ENCODE peak calls at places on chromosomes 1 and 21, in seven cellular contexts. W, G, T, V, O, M and D are unnamed samples.

GRCh38 chr1:229643996-229644748 is 18.1 kb downstream of the URB2 start:
- DNase-seq in M (no peak), V (no peak), T (no peak), G (peak), O (no peak), W (no peak), D (no peak)

GRCh38 chr1:238861342-238861741 is 525.0 kb upstream of the CHRM3 start:
- DNase-seq in V (no peak), M (no peak), G (no peak), T (no peak), O (no peak), W (no peak), D (no peak)

GRCh38 chr1:38991638-38992449 is 768 bp downstream of the AKIRIN1 start:
- DNase-seq in W (peak), M (no peak), G (peak), V (peak), T (peak), O (no peak), D (no peak)

GRCh38 chr1:78420185-78420584 is 70.6 kb upstream of the PTGFR start:
- DNase-seq in G (no peak), T (no peak), M (no peak), V (no peak), O (no peak), W (no peak), D (no peak)

GRCh38 chr1:37040773-37041172 is 6.5 kb upstream of the GRIK3 start:
- DNase-seq in G (no peak), W (peak), V (no peak), O (no peak), T (no peak), M (no peak), D (no peak)

GRCh38 chr1:199313444-199313843 is 674.6 kb downstream of the PTPRC start:
- DNase-seq in V (no peak), O (no peak), W (no peak), T (no peak), M (no peak), G (peak), D (no peak)

GRCh38 chr1:231106347-231106746 is 55.5 kb upstream of the TRIM67 start:
- DNase-seq in V (no peak), M (no peak), W (no peak), G (peak), O (peak), T (no peak), D (no peak)

GRCh38 chr1:2344121-2344681 is 47.2 kb downstream of the MORN1 start:
- DNase-seq in V (no peak), O (no peak), T (peak), W (peak), M (peak), G (no peak), D (no peak)

GRCh38 chr1:143698016-143698415 is 273.8 kb downstream of the FAM72C start:
- DNase-seq in G (peak), V (no peak), M (no peak), O (no peak), W (no peak), T (peak), D (no peak)

GRCh38 chr1:45348020-45348419 is 7.8 kb upstream of the MUTYH start:
- DNase-seq in T (no peak), O (no peak), M (no peak), W (no peak), V (no peak), G (no peak), D (no peak)

GRCh38 chr1:26999440-26999987 is 6.0 kb downstream of the TRNP1 start:
- DNase-seq in M (peak), V (no peak), G (peak), W (no peak), T (peak), O (peak), D (no peak)

GRCh38 chr1:61607448-61607847 is 117.5 kb downstream of the TM2D1 start:
- DNase-seq in G (no peak), W (no peak), T (no peak), O (no peak), M (no peak), V (no peak), D (no peak)

GRCh38 chr21:27301216-27301615 is 334.3 kb upstream of the ADAMTS5 start:
- DNase-seq in V (no peak), G (no peak), O (no peak), T (no peak), W (no peak), M (no peak), D (no peak)

GRCh38 chr1:88998716-88999115 is 6.3 kb upstream of the KYAT3 start:
- DNase-seq in T (no peak), G (peak), O (peak), V (peak), M (no peak), W (peak), D (peak)

GRCh38 chr1:234617135-234617985 is 7.4 kb upstream of the IRF2BP2 start:
- DNase-seq in M (no peak), O (no peak), G (peak), W (no peak), V (no peak), T (no peak), D (no peak)

GRCh38 chr1:17030186-17030585 is 18.5 kb upstream of the ATP13A2 start:
- DNase-seq in G (no peak), O (no peak), T (no peak), W (no peak), V (no peak), M (no peak), D (no peak)

GRCh38 chr1:232996143-232996542 is 45.7 kb downstream of the NTPCR start:
- DNase-seq in T (no peak), M (no peak), V (no peak), G (no peak), W (no peak), O (no peak), D (no peak)

GRCh38 chr1:1452882-1453281 is 3.4 kb downstream of the ATAD3C start:
- DNase-seq in T (no peak), W (no peak), G (no peak), V (no peak), O (no peak), M (no peak), D (no peak)

GRCh38 chr1:220918285-220918951 is 39.2 kb downstream of the HLX start:
- DNase-seq in M (no peak), V (no peak), O (no peak), G (no peak), T (no peak), W (peak), D (no peak)

GRCh38 chr1:183234660-183235476 is 48.8 kb downstream of the LAMC2 start:
- DNase-seq in M (peak), O (peak), G (peak), T (peak), V (peak), W (peak), D (no peak)

GRCh38 chr1:21468597-21468996 is 28.7 kb downstream of the NBPF3 start:
- DNase-seq in V (no peak), T (no peak), G (peak), W (no peak), O (no peak), M (no peak), D (no peak)

GRCh38 chr1:151574575-151575529 is 34.7 kb downstream of the TUFT1 start:
- DNase-seq in G (peak), T (peak), V (no peak), O (peak), W (no peak), M (no peak), D (no peak)

GRCh38 chr1:197801684-197802083 is 26.4 kb upstream of the DENND1B start:
- DNase-seq in W (no peak), G (no peak), T (no peak), V (no peak), O (no peak), M (no peak), D (no peak)

GRCh38 chr1:17669866-17670451 is 85.2 kb upstream of the ACTL8 start:
- DNase-seq in V (no peak), M (peak), T (peak), O (no peak), W (no peak), G (no peak), D (no peak)

GRCh38 chr1:181784039-181784683 is 277.4 kb downstream of the ZNF648 start:
- DNase-seq in O (no peak), T (no peak), M (no peak), W (no peak), V (no peak), G (no peak), D (no peak)

GRCh38 chr1:90561926-90562325 is 155.2 kb downstream of the BARHL2 start:
- DNase-seq in M (no peak), G (no peak), O (no peak), W (no peak), T (no peak), V (no peak), D (no peak)

GRCh38 chr1:13801711-13802486 is 101.9 kb downstream of the PRDM2 start:
- DNase-seq in V (no peak), W (no peak), G (no peak), M (no peak), T (no peak), O (no peak), D (no peak)

GRCh38 chr1:117147856-117148588 is 26.5 kb upstream of the TRIM45 start:
- DNase-seq in O (peak), T (no peak), W (peak), M (no peak), G (peak), V (no peak), D (no peak)

GRCh38 chr1:202643397-202644218 is 66.6 kb downstream of the SYT2 start:
- DNase-seq in G (no peak), T (no peak), V (peak), O (no peak), W (peak), M (peak), D (no peak)

GRCh38 chr1:201376464-201377374 is 761 bp downstream of the TNNT2 start:
- DNase-seq in V (peak), T (no peak), W (no peak), G (peak), M (no peak), O (no peak), D (no peak)

GRCh38 chr1:207025144-207025880 is 7.2 kb downstream of the C1orf116 start:
- DNase-seq in G (peak), V (no peak), O (no peak), M (no peak), W (no peak), T (no peak), D (no peak)

GRCh38 chr1:215022204-215022603 is 60.3 kb upstream of the KCNK2 start:
- DNase-seq in V (no peak), T (no peak), W (no peak), O (no peak), M (no peak), G (no peak), D (no peak)

GRCh38 chr21:15932681-15933200 is 203.0 kb downstream of the USP25 start:
- DNase-seq in G (no peak), O (no peak), T (no peak), W (no peak), V (no peak), M (no peak), D (no peak)

GRCh38 chr21:45412491-45412890 is 7.5 kb downstream of the COL18A1 start:
- DNase-seq in T (no peak), W (no peak), V (no peak), M (no peak), O (no peak), G (no peak), D (no peak)

GRCh38 chr1:61993331-61993961 is 201.2 kb upstream of the L1TD1 start:
- DNase-seq in T (no peak), V (no peak), G (peak), W (no peak), O (no peak), M (no peak), D (no peak)

GRCh38 chr1:20702416-20702815 is 15.4 kb downstream of the KIF17 start:
- DNase-seq in G (peak), T (no peak), M (no peak), V (no peak), W (no peak), O (peak), D (no peak)

GRCh38 chr1:160092366-160093068 is 5.9 kb downstream of the IGSF8 start:
- DNase-seq in V (no peak), G (no peak), M (no peak), T (no peak), O (no peak), W (no peak), D (no peak)

GRCh38 chr1:32972814-32973428 is 8.3 kb upstream of the RNF19B start:
- DNase-seq in V (peak), W (peak), G (peak), M (peak), T (peak), O (no peak), D (no peak)

GRCh38 chr1:52602328-52603300 is at the start of gene GPX7:
- DNase-seq in W (peak), V (no peak), M (peak), G (peak), T (peak), O (no peak), D (no peak)